ENCODE peak calls at places on chromosomes 1 and 21, in four cellular contexts. M is activated gamma-delta T cell treated with Interleukin-2 at 50 U/mL for 16 hours; T is suprapubic skin; Y is stimulated activated CD4-positive, alpha-beta T cell treated with anti-CD3 and anti-CD28 coated beads, TNF-alpha, amount 100 ng/mL, for 48 hours. E is an unnamed sample.

GRCh38 chr1:234934611-234935033 is 194.0 kb downstream of the TOMM20 start:
- DNase-seq in M (no peak), T (peak), Y (no peak), E (no peak)

GRCh38 chr1:93751391-93752250 is 70.0 kb upstream of the BCAR3 start:
- DNase-seq in M (no peak), T (no peak), Y (no peak), E (peak)

GRCh38 chr1:8858888-8859706 is 19.4 kb downstream of the ENO1 start:
- DNase-seq in M (peak), T (no peak), Y (no peak), E (no peak)

GRCh38 chr1:150186789-150187559 is 37.3 kb downstream of the PLEKHO1 start:
- DNase-seq in M (no peak), T (no peak), Y (no peak), E (no peak)

GRCh38 chr1:38889589-38889988 is 8.2 kb upstream of the GJA9 start:
- DNase-seq in M (no peak), T (no peak), Y (no peak), E (no peak)

GRCh38 chr21:42623684-42624083 is 29.7 kb upstream of the PDE9A start:
- DNase-seq in M (no peak), T (peak), Y (no peak), E (no peak)

GRCh38 chr1:215890438-215890837 is 323.3 kb downstream of the KCTD3 start:
- DNase-seq in M (no peak), T (no peak), Y (no peak), E (no peak)

GRCh38 chr21:29163381-29164115 is 33.1 kb downstream of the MAP3K7CL start:
- DNase-seq in M (no peak), T (no peak), Y (no peak), E (no peak)

GRCh38 chr1:153945131-153945794 is 1.3 kb downstream of the DENND4B start:
- DNase-seq in M (peak), T (peak), Y (peak), E (no peak)

GRCh38 chr1:205493241-205494085 is 11.0 kb upstream of the CDK18 start:
- DNase-seq in M (no peak), T (no peak), Y (no peak), E (peak)

GRCh38 chr1:94970783-94971182 is 43.9 kb upstream of the CNN3 start:
- DNase-seq in M (no peak), T (no peak), Y (no peak), E (no peak)

GRCh38 chr1:43427524-43427923 is 26.2 kb downstream of the HYI start:
- DNase-seq in M (no peak), T (no peak), Y (no peak), E (no peak)

GRCh38 chr1:223363856-223364684 is at the start of gene SUSD4:
- DNase-seq in M (peak), T (no peak), Y (no peak), E (peak)

GRCh38 chr1:231419147-231419546 is 2.9 kb downstream of the EGLN1 start:
- DNase-seq in M (no peak), T (no peak), Y (no peak), E (no peak)

GRCh38 chr1:2546515-2547209 is 9.5 kb upstream of the TNFRSF14 start:
- DNase-seq in M (peak), T (peak), Y (no peak), E (peak)

E was measured in substantia nigra.